ENCODE peak calls at places on chromosomes 4 and X, in five cellular contexts. O is fibroblast of pulmonary artery, X is NCI-H2029, K is M059J, J is progenitor cell of endocrine pancreas. R is an unnamed sample.

GRCh38 chr4:7813674-7814073 is 126.0 kb downstream of the AFAP1 start:
- DNase-seq in O (peak), X (no peak), K (peak), J (no peak), R (peak)

GRCh38 chrX:55342533-55343501 is 78.1 kb upstream of the PAGE3 start:
- DNase-seq in O (peak), X (no peak), K (peak), J (no peak), R (peak)

GRCh38 chrX:17674611-17675010 is 62.7 kb upstream of the SCML1 start:
- DNase-seq in O (peak), X (no peak), K (no peak), J (no peak), R (peak)

GRCh38 chr4:163612762-163613161 is 118.3 kb downstream of the TMA16 start:
- DNase-seq in O (no peak), X (no peak), K (no peak), J (no peak), R (no peak)

GRCh38 chr4:1255151-1255550 is 6.2 kb upstream of the CTBP1 start:
- DNase-seq in O (no peak), X (no peak), K (peak), J (no peak), R (no peak)

GRCh38 chr4:59945277-59945676 is 1254.8 kb upstream of the ADGRL3 start:
- DNase-seq in O (peak), X (no peak), K (no peak), J (no peak), R (no peak)

GRCh38 chrX:108735087-108735679 is 1.2 kb downstream of the IRS4 start:
- DNase-seq in O (no peak), X (no peak), K (no peak), J (peak), R (no peak)

GRCh38 chrX:111483140-111483539 is 28.3 kb upstream of the SERTM2 start:
- DNase-seq in O (no peak), X (no peak), K (no peak), J (no peak), R (no peak)